ENCODE peak calls at places on chromosomes 12 and 14, in eight cellular contexts. R is cardiac fibroblast; K is renal cortical epithelial cell; T is CD8-positive, alpha-beta memory T cell; F is tibial artery; O is NAMALWA; M is T-helper 2 cell; G is HCEC 1CT. P is an unnamed sample.

GRCh38 chr12:6553051-6553868 is 2.6 kb downstream of the IFFO1 start:
- DNase-seq in R (peak; percentile 97), K (peak; percentile 44), T (no peak), F (peak; percentile 65), O (no peak), M (no peak), G (peak; percentile 59), P (no peak)

GRCh38 chr12:55771736-55772135 is 28.8 kb downstream of the GDF11 start:
- DNase-seq in R (no peak), K (no peak), T (no peak), F (no peak), O (no peak), M (no peak), G (no peak), P (no peak)

GRCh38 chr14:94366146-94366887 is 22.1 kb downstream of the SERPINA1 start:
- DNase-seq in R (no peak), K (no peak), T (no peak), F (no peak), O (no peak), M (no peak), G (no peak), P (peak; percentile 48)

GRCh38 chr12:49909826-49910225 is 6.1 kb upstream of the FAIM2 start:
- DNase-seq in R (no peak), K (peak; percentile 84), T (no peak), F (no peak), O (no peak), M (no peak), G (no peak), P (no peak)

GRCh38 chr12:132502149-132502881 is 12.4 kb downstream of the FBRSL1 start:
- DNase-seq in R (no peak), K (no peak), T (no peak), F (no peak), O (no peak), M (no peak), G (no peak), P (no peak)

GRCh38 chr14:42229294-42229693 is 622.6 kb downstream of the LRFN5 start:
- DNase-seq in R (no peak), K (no peak), T (no peak), F (no peak), O (no peak), M (no peak), G (no peak), P (no peak)

GRCh38 chr14:69711471-69712216 is 55.3 kb upstream of the SRSF5 start:
- DNase-seq in R (no peak), K (no peak), T (no peak), F (peak; percentile 41), O (no peak), M (no peak), G (no peak), P (no peak)

GRCh38 chr12:53550595-53550994 is 43.3 kb upstream of the NPFF start:
- DNase-seq in R (peak; percentile 64), K (no peak), T (no peak), F (no peak), O (no peak), M (no peak), G (no peak), P (no peak)

GRCh38 chr14:102930138-102930752 is 7.8 kb downstream of the AMN start:
- DNase-seq in R (no peak), K (no peak), T (peak; percentile 14), F (no peak), O (no peak), M (no peak), G (no peak), P (no peak)

GRCh38 chr12:64057706-64058105 is 164.4 kb downstream of the KICS2 start:
- DNase-seq in R (no peak), K (no peak), T (no peak), F (no peak), O (no peak), M (no peak), G (no peak), P (no peak)

GRCh38 chr12:131065801-131066200 is 112.1 kb downstream of the ADGRD1 start:
- DNase-seq in R (no peak), K (no peak), T (no peak), F (no peak), O (no peak), M (no peak), G (no peak), P (no peak)